ENCODE peak calls at places on chromosomes 13 and 19, in six cellular contexts. One of them, this sample, is unnamed.

GRCh38 chr13:83221813-83222241 is 660.4 kb downstream of the SLITRK1 start:
- DNase-seq in tibial artery: no peak
- DNase-seq in heart right ventricle: no peak
- DNase-seq in cardiac fibroblast: peak; percentile 93
- DNase-seq in NCI-H2171: no peak
- DNase-seq in foreskin fibroblast: peak; percentile 73
- DNase-seq in this sample: no peak

GRCh38 chr19:29454109-29454508 is 71.7 kb upstream of the VSTM2B start:
- DNase-seq in tibial artery: no peak
- DNase-seq in heart right ventricle: no peak
- DNase-seq in cardiac fibroblast: no peak
- DNase-seq in NCI-H2171: no peak
- DNase-seq in foreskin fibroblast: no peak
- DNase-seq in this sample: no peak

GRCh38 chr19:20186163-20186562 is 19.1 kb downstream of the ZNF486 start:
- DNase-seq in tibial artery: no peak
- DNase-seq in heart right ventricle: no peak
- DNase-seq in cardiac fibroblast: peak; percentile 8
- DNase-seq in NCI-H2171: no peak
- DNase-seq in foreskin fibroblast: no peak
- DNase-seq in this sample: no peak

GRCh38 chr13:109533350-109533749 is 253.0 kb downstream of the IRS2 start:
- DNase-seq in tibial artery: no peak
- DNase-seq in heart right ventricle: no peak
- DNase-seq in cardiac fibroblast: no peak
- DNase-seq in NCI-H2171: no peak
- DNase-seq in foreskin fibroblast: no peak
- DNase-seq in this sample: no peak

GRCh38 chr13:51249254-51249653 is 27.1 kb downstream of the FAM124A start:
- DNase-seq in tibial artery: no peak
- DNase-seq in heart right ventricle: no peak
- DNase-seq in cardiac fibroblast: no peak
- DNase-seq in NCI-H2171: no peak
- DNase-seq in foreskin fibroblast: no peak
- DNase-seq in this sample: peak; percentile 20

GRCh38 chr19:40443930-40444180 is 280 bp downstream of the SERTAD3 start:
- DNase-seq in tibial artery: no peak
- DNase-seq in heart right ventricle: no peak
- DNase-seq in cardiac fibroblast: peak; percentile 43
- DNase-seq in NCI-H2171: peak; percentile 73
- DNase-seq in foreskin fibroblast: no peak
- DNase-seq in this sample: peak; percentile 75

GRCh38 chr19:45172173-45172572 is 5.9 kb downstream of the TRAPPC6A start:
- DNase-seq in tibial artery: no peak
- DNase-seq in heart right ventricle: no peak
- DNase-seq in cardiac fibroblast: no peak
- DNase-seq in NCI-H2171: no peak
- DNase-seq in foreskin fibroblast: no peak
- DNase-seq in this sample: no peak

GRCh38 chr19:33186835-33187540 is 7.1 kb upstream of the LRP3 start:
- DNase-seq in tibial artery: no peak
- DNase-seq in heart right ventricle: no peak
- DNase-seq in cardiac fibroblast: no peak
- DNase-seq in NCI-H2171: no peak
- DNase-seq in foreskin fibroblast: no peak
- DNase-seq in this sample: no peak

GRCh38 chr13:43245374-43245964 is 222.1 kb downstream of the DNAJC15 start:
- DNase-seq in tibial artery: no peak
- DNase-seq in heart right ventricle: no peak
- DNase-seq in cardiac fibroblast: peak; percentile 91
- DNase-seq in NCI-H2171: no peak
- DNase-seq in foreskin fibroblast: peak; percentile 90
- DNase-seq in this sample: no peak

GRCh38 chr19:49359851-49360845 is 2.1 kb downstream of the TEAD2 start:
- DNase-seq in tibial artery: no peak
- DNase-seq in heart right ventricle: no peak
- DNase-seq in cardiac fibroblast: no peak
- DNase-seq in NCI-H2171: no peak
- DNase-seq in foreskin fibroblast: no peak
- DNase-seq in this sample: no peak

GRCh38 chr13:55084630-55085029 is 2056.0 kb downstream of the OLFM4 start:
- DNase-seq in tibial artery: no peak
- DNase-seq in heart right ventricle: no peak
- DNase-seq in cardiac fibroblast: no peak
- DNase-seq in NCI-H2171: no peak
- DNase-seq in foreskin fibroblast: no peak
- DNase-seq in this sample: no peak